ENCODE peak calls at places on chromosomes 11 and 22, in seven cellular contexts. N, E, C, X, U, L and M are unnamed samples.

GRCh38 chr22:32385681-32386080 is 26.4 kb downstream of the RTCB start:
- DNase-seq in N (no peak), L (no peak), C (no peak), E (no peak), X (no peak), U (no peak), M (no peak)

GRCh38 chr11:60899021-60899936 is 7.1 kb downstream of the PRPF19 start:
- DNase-seq in L (no peak), X (peak), E (peak), N (peak), U (no peak), C (peak), M (no peak)

GRCh38 chr11:75212463-75212862 is 28.1 kb upstream of the TPBGL start:
- DNase-seq in X (no peak), E (no peak), L (no peak), U (no peak), N (no peak), C (no peak), M (no peak)

GRCh38 chr11:65546217-65546958 is 11.8 kb downstream of the LTBP3 start:
- DNase-seq in U (no peak), N (no peak), E (peak), L (peak), X (peak), C (peak), M (no peak)

GRCh38 chr11:68819362-68819761 is 22.4 kb downstream of the CPT1A start:
- DNase-seq in N (no peak), E (no peak), C (no peak), L (no peak), U (no peak), X (no peak), M (no peak)

GRCh38 chr11:44309483-44310197 is at the start of gene ALX4:
- DNase-seq in L (peak), X (peak), C (no peak), U (no peak), N (no peak), E (no peak), M (no peak)

GRCh38 chr11:134346976-134347350 is 15.2 kb downstream of the GLB1L2 start:
- DNase-seq in U (no peak), N (no peak), X (no peak), E (no peak), L (no peak), C (no peak), M (no peak)

GRCh38 chr22:27224485-27225364 is 567.3 kb downstream of the MIAT start:
- DNase-seq in C (no peak), L (peak), N (peak), E (peak), U (no peak), X (peak), M (no peak)

GRCh38 chr11:72238040-72238450 is 5.9 kb downstream of the PHOX2A start:
- DNase-seq in U (no peak), X (peak), C (peak), E (peak), N (peak), L (no peak), M (peak)

GRCh38 chr11:23688835-23689234 is 808.0 kb upstream of the LUZP2 start:
- DNase-seq in E (no peak), L (no peak), X (no peak), N (no peak), U (no peak), C (no peak), M (no peak)

GRCh38 chr22:45212992-45213751 is 27.5 kb downstream of the KIAA0930 start:
- DNase-seq in E (no peak), L (peak), U (no peak), C (peak), N (peak), X (peak), M (no peak)

GRCh38 chr22:38788016-38788415 is 5.9 kb downstream of the DNAL4 start:
- DNase-seq in L (no peak), X (no peak), E (no peak), N (peak), U (no peak), C (peak), M (no peak)

GRCh38 chr22:30159561-30160353 is 79.5 kb downstream of the HORMAD2 start:
- DNase-seq in N (peak), U (peak), E (no peak), X (no peak), L (no peak), C (no peak), M (peak)

GRCh38 chr11:67320691-67321090 is 17.4 kb downstream of the SSH3 start:
- DNase-seq in N (no peak), E (no peak), U (no peak), X (no peak), L (no peak), C (no peak), M (no peak)

GRCh38 chr11:111236355-111236754 is 9.2 kb upstream of the POU2AF2 start:
- DNase-seq in E (no peak), U (no peak), L (no peak), C (no peak), X (no peak), N (peak), M (no peak)

GRCh38 chr11:31813961-31814868 is 3.1 kb upstream of the PAX6 start:
- DNase-seq in E (no peak), X (peak), U (no peak), C (peak), N (no peak), L (no peak), M (no peak)

GRCh38 chr11:68275721-68276488 is 4.1 kb upstream of the C11orf24 start:
- DNase-seq in N (no peak), L (no peak), E (no peak), C (no peak), U (no peak), X (no peak), M (no peak)

GRCh38 chr11:74849525-74850391 is 99.1 kb downstream of the XRRA1 start:
- DNase-seq in N (peak), E (no peak), U (peak), X (no peak), C (no peak), L (no peak), M (no peak)

GRCh38 chr11:46898396-46899095 is 19.8 kb downstream of the LRP4 start:
- DNase-seq in X (no peak), N (no peak), U (no peak), C (no peak), E (no peak), L (no peak), M (no peak)

GRCh38 chr11:61092280-61092766 is 10.0 kb upstream of the CD5 start:
- DNase-seq in L (no peak), E (no peak), U (no peak), X (no peak), C (no peak), N (no peak), M (no peak)

GRCh38 chr11:129314381-129314780 is 61.3 kb upstream of the BARX2 start:
- DNase-seq in L (no peak), C (no peak), U (no peak), N (no peak), X (no peak), E (no peak), M (no peak)

GRCh38 chr11:11805228-11805627 is 36.5 kb upstream of the USP47 start:
- DNase-seq in E (no peak), N (no peak), L (no peak), C (no peak), X (no peak), U (no peak), M (no peak)

GRCh38 chr11:67468509-67468834 is 579 bp downstream of the TMEM134 start:
- DNase-seq in N (no peak), X (no peak), C (no peak), E (peak), U (no peak), L (no peak), M (no peak)

GRCh38 chr22:41038732-41039131 is 53.7 kb upstream of the EP300 start:
- DNase-seq in X (no peak), U (no peak), C (no peak), L (no peak), E (no peak), N (no peak), M (no peak)

GRCh38 chr11:46664612-46665011 is 35.8 kb downstream of the ARHGAP1 start:
- DNase-seq in L (no peak), N (no peak), U (no peak), X (no peak), E (no peak), C (no peak), M (no peak)

DNA sequence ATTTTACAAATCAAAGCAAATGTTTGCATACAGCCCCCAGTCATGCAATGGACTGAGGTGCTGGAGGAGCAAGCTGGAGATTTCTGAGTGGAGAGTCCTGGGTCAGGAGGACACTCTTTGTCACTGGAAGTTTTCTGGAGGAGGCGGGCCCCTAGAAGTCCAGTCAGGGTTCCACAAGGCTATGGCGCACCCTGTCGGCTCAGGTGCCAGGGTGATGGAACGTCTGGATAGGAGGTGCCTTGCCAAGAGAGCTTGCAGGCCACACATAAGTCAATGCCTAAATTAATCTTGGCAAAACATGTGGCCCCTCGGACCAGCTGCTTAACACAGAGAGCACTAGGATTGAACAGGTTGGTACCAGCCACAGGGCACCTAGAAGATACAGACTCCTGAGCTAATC is 174.7 kb upstream of the CADM1 start:
- DNase-seq in E (peak), U (no peak), X (no peak), L (no peak), C (no peak), N (no peak), M (no peak)
- TF ChIP-seq CTCF in E (peak), U (no peak), X (peak), L (peak), C (peak), N (no peak), M (peak)

GRCh38 chr11:788953-789940 is 643 bp downstream of the CEND1 start:
- DNase-seq in L (no peak), N (no peak), X (no peak), E (no peak), C (no peak), U (no peak), M (no peak)
- H3K4me3 ChIP-seq in L (peak), N (peak), X (peak), E (no peak), C (no peak), U (no peak), M (peak)

GRCh38 chr11:77560605-77561004 is 29.1 kb upstream of the AQP11 start:
- DNase-seq in X (no peak), E (no peak), N (peak), C (no peak), U (no peak), L (no peak), M (no peak)

GRCh38 chr11:77561257-77561656 is 28.5 kb upstream of the AQP11 start:
- DNase-seq in C (no peak), U (no peak), E (no peak), X (no peak), L (no peak), N (no peak), M (no peak)

GRCh38 chr11:77559686-77560425 is 29.9 kb upstream of the AQP11 start:
- DNase-seq in X (no peak), C (no peak), L (no peak), N (peak), E (no peak), U (peak), M (peak)

GRCh38 chr11:77558380-77558779 is 31.4 kb upstream of the AQP11 start:
- DNase-seq in N (no peak), X (peak), C (no peak), E (no peak), U (no peak), L (no peak), M (no peak)

DNA sequence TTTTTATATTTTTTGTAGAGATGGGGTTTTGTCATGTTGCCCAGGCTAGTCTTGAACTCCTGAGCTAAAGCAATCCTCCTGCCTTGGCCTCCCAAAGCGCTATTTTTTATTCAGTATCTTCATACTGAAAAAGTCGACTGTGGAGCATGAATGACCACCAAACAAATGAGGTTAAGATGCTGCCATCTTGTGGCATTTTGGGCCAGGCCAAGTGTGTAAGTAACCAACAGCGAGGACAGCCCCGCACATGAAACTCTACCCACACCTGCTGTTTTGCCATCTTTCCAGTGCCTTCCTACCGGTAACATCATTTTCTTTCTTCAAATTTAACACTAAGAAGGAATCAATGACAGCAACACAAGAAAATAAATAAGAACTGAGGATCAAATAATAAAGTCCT is 32.2 kb upstream of the AQP11 start:
- DNase-seq in N (no peak), U (no peak), C (no peak), L (no peak), E (peak), X (peak), M (no peak)
- TF ChIP-seq CTCF in N (no peak), U (peak), C (no peak), L (peak), E (no peak), X (peak), M (peak)

DNA sequence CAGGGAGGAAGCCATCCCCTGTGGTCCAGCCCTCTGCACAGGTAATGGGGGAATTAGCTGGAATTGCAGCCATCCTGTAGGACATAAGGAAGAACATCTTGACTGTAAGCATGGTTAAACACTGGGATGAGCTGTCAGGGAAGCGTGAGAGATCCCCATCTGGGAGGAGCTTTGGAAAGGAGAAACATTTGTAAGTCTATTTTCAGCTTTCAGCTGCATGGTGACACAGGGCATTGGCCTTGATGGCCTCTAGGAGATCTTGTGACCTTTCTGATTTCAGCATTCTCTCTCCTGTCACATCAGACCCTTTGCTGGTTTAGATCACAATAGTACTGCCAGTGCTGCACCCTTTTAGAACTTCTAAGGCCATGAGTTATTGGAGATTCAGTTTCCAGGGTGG is 47.1 kb downstream of the BCR start:
- DNase-seq in L (no peak), E (no peak), C (no peak), X (no peak), N (no peak), U (no peak), M (no peak)
- H3K4me3 ChIP-seq in L (no peak), E (no peak), C (no peak), X (no peak), N (no peak), U (no peak), M (no peak)

GRCh38 chr22:18021431-18021830 is 2.9 kb downstream of the MICAL3 start:
- DNase-seq in L (no peak), C (no peak), E (no peak), U (no peak), X (no peak), N (no peak), M (no peak)

GRCh38 chr22:18024956-18025720 is 777 bp upstream of the MICAL3 start:
- DNase-seq in L (no peak), E (no peak), N (no peak), U (no peak), C (no peak), X (peak), M (no peak)

GRCh38 chr22:18023509-18024275 is 669 bp downstream of the MICAL3 start:
- DNase-seq in U (no peak), C (peak), L (peak), E (peak), N (peak), X (peak), M (peak)

GRCh38 chr22:18024276-18024939 is at the start of gene MICAL3:
- DNase-seq in E (peak), U (no peak), C (peak), L (peak), N (peak), X (peak), M (no peak)

GRCh38 chr22:18022851-18023250 is 1.5 kb downstream of the MICAL3 start:
- DNase-seq in E (no peak), N (no peak), L (no peak), C (no peak), X (no peak), U (no peak), M (no peak)
- TF ChIP-seq CTCF in E (no peak), N (no peak), L (no peak), C (no peak), X (no peak), U (no peak), M (no peak)

GRCh38 chr22:47007496-47007895 is 245.0 kb downstream of the TBC1D22A start:
- DNase-seq in E (no peak), X (no peak), U (no peak), C (peak), N (no peak), L (no peak), M (no peak)

GRCh38 chr22:47008208-47008885 is 245.9 kb downstream of the TBC1D22A start:
- DNase-seq in U (no peak), E (no peak), C (peak), X (no peak), L (no peak), N (no peak), M (no peak)

GRCh38 chr22:47010211-47010610 is 247.8 kb downstream of the TBC1D22A start:
- DNase-seq in X (no peak), E (peak), C (no peak), L (no peak), N (no peak), U (no peak), M (no peak)

GRCh38 chr22:47011131-47011854 is 248.8 kb downstream of the TBC1D22A start:
- DNase-seq in L (no peak), U (no peak), C (peak), E (no peak), N (no peak), X (no peak), M (no peak)

GRCh38 chr22:47009304-47010101 is 247.1 kb downstream of the TBC1D22A start:
- DNase-seq in U (no peak), N (no peak), L (no peak), X (no peak), E (no peak), C (peak), M (no peak)
- H3K4me3 ChIP-seq in U (no peak), N (no peak), L (no peak), X (no peak), E (no peak), C (no peak), M (no peak)